ENCODE peak calls at places on chromosomes 6 and 20, in seven cellular contexts. One of them, this sample, is unnamed.

GRCh38 chr20:3869839-3870634 is 19.1 kb upstream of the PANK2 start:
- DNase-seq in left lung: no peak
- DNase-seq in lower leg skin: no peak
- DNase-seq in body of pancreas: no peak
- DNase-seq in right lobe of liver: no peak
- DNase-seq in Peyer's patch: no peak
- DNase-seq in osteocyte: no peak
- DNase-seq in this sample: no peak

GRCh38 chr6:14682821-14683220 is 563.0 kb upstream of the JARID2 start:
- DNase-seq in left lung: no peak
- DNase-seq in lower leg skin: no peak
- DNase-seq in body of pancreas: no peak
- DNase-seq in right lobe of liver: no peak
- DNase-seq in Peyer's patch: no peak
- DNase-seq in osteocyte: no peak
- DNase-seq in this sample: no peak

GRCh38 chr20:63966172-63966943 is 3.4 kb downstream of the ZNF512B start:
- DNase-seq in left lung: peak
- DNase-seq in lower leg skin: no peak
- DNase-seq in body of pancreas: no peak
- DNase-seq in right lobe of liver: peak
- DNase-seq in Peyer's patch: no peak
- DNase-seq in osteocyte: no peak
- DNase-seq in this sample: no peak

GRCh38 chr20:47318596-47319516 is 37.6 kb downstream of the ZMYND8 start:
- DNase-seq in left lung: peak
- DNase-seq in lower leg skin: peak
- DNase-seq in body of pancreas: peak
- DNase-seq in right lobe of liver: peak
- DNase-seq in Peyer's patch: peak
- DNase-seq in osteocyte: no peak
- DNase-seq in this sample: no peak

GRCh38 chr6:153947817-153948447 is 91.1 kb upstream of the OPRM1 start:
- DNase-seq in left lung: no peak
- DNase-seq in lower leg skin: no peak
- DNase-seq in body of pancreas: peak
- DNase-seq in right lobe of liver: no peak
- DNase-seq in Peyer's patch: peak
- DNase-seq in osteocyte: no peak
- DNase-seq in this sample: no peak

GRCh38 chr6:168292911-168293310 is 26.7 kb downstream of the DACT2 start:
- DNase-seq in left lung: no peak
- DNase-seq in lower leg skin: no peak
- DNase-seq in body of pancreas: no peak
- DNase-seq in right lobe of liver: no peak
- DNase-seq in Peyer's patch: no peak
- DNase-seq in osteocyte: no peak
- DNase-seq in this sample: no peak

GRCh38 chr6:132132420-132132819 is 181.2 kb upstream of the CCN2 start:
- DNase-seq in left lung: no peak
- DNase-seq in lower leg skin: no peak
- DNase-seq in body of pancreas: no peak
- DNase-seq in right lobe of liver: no peak
- DNase-seq in Peyer's patch: no peak
- DNase-seq in osteocyte: no peak
- DNase-seq in this sample: no peak

GRCh38 chr20:10673176-10673830 is 496 bp downstream of the JAG1 start:
- DNase-seq in left lung: peak
- DNase-seq in lower leg skin: no peak
- DNase-seq in body of pancreas: peak
- DNase-seq in right lobe of liver: peak
- DNase-seq in Peyer's patch: peak
- DNase-seq in osteocyte: peak
- DNase-seq in this sample: peak

GRCh38 chr20:49276895-49277785 is 717 bp downstream of the ZNFX1 start:
- DNase-seq in left lung: peak
- DNase-seq in lower leg skin: peak
- DNase-seq in body of pancreas: peak
- DNase-seq in right lobe of liver: peak
- DNase-seq in Peyer's patch: peak
- DNase-seq in osteocyte: no peak
- DNase-seq in this sample: peak

GRCh38 chr6:19691465-19692167 is 145.6 kb upstream of the ID4 start:
- DNase-seq in left lung: peak
- DNase-seq in lower leg skin: no peak
- DNase-seq in body of pancreas: peak
- DNase-seq in right lobe of liver: no peak
- DNase-seq in Peyer's patch: no peak
- DNase-seq in osteocyte: no peak
- DNase-seq in this sample: no peak

GRCh38 chr6:7086488-7086887 is 21.3 kb upstream of the RREB1 start:
- DNase-seq in left lung: no peak
- DNase-seq in lower leg skin: peak
- DNase-seq in body of pancreas: peak
- DNase-seq in right lobe of liver: peak
- DNase-seq in Peyer's patch: peak
- DNase-seq in osteocyte: no peak
- DNase-seq in this sample: peak

GRCh38 chr6:154058963-154059680 is 20.1 kb downstream of the OPRM1 start:
- DNase-seq in left lung: no peak
- DNase-seq in lower leg skin: no peak
- DNase-seq in body of pancreas: no peak
- DNase-seq in right lobe of liver: no peak
- DNase-seq in Peyer's patch: no peak
- DNase-seq in osteocyte: no peak
- DNase-seq in this sample: no peak

GRCh38 chr6:53437557-53438202 is 88.9 kb upstream of the ELOVL5 start:
- DNase-seq in left lung: no peak
- DNase-seq in lower leg skin: peak
- DNase-seq in body of pancreas: peak
- DNase-seq in right lobe of liver: no peak
- DNase-seq in Peyer's patch: peak
- DNase-seq in osteocyte: no peak
- DNase-seq in this sample: no peak

GRCh38 chr6:125406771-125407170 is 105.0 kb upstream of the HDDC2 start:
- DNase-seq in left lung: no peak
- DNase-seq in lower leg skin: no peak
- DNase-seq in body of pancreas: no peak
- DNase-seq in right lobe of liver: no peak
- DNase-seq in Peyer's patch: no peak
- DNase-seq in osteocyte: no peak
- DNase-seq in this sample: no peak

GRCh38 chr20:8661229-8662023 is 407.5 kb upstream of the PLCB4 start:
- DNase-seq in left lung: no peak
- DNase-seq in lower leg skin: no peak
- DNase-seq in body of pancreas: no peak
- DNase-seq in right lobe of liver: no peak
- DNase-seq in Peyer's patch: no peak
- DNase-seq in osteocyte: no peak
- DNase-seq in this sample: no peak

GRCh38 chr6:44855562-44856494 is 468.3 kb downstream of the CDC5L start:
- DNase-seq in left lung: no peak
- DNase-seq in lower leg skin: no peak
- DNase-seq in body of pancreas: no peak
- DNase-seq in right lobe of liver: no peak
- DNase-seq in Peyer's patch: no peak
- DNase-seq in osteocyte: no peak
- DNase-seq in this sample: no peak

GRCh38 chr6:45661667-45662066 is 283.9 kb upstream of the SUPT3H start:
- DNase-seq in left lung: no peak
- DNase-seq in lower leg skin: no peak
- DNase-seq in body of pancreas: no peak
- DNase-seq in right lobe of liver: no peak
- DNase-seq in Peyer's patch: no peak
- DNase-seq in osteocyte: no peak
- DNase-seq in this sample: no peak

GRCh38 chr6:95431637-95432228 is 145.6 kb upstream of the MANEA start:
- DNase-seq in left lung: no peak
- DNase-seq in lower leg skin: peak
- DNase-seq in body of pancreas: peak
- DNase-seq in right lobe of liver: no peak
- DNase-seq in Peyer's patch: peak
- DNase-seq in osteocyte: no peak
- DNase-seq in this sample: no peak

GRCh38 chr6:46144270-46144669 is 14.5 kb downstream of the ENPP4 start:
- DNase-seq in left lung: no peak
- DNase-seq in lower leg skin: no peak
- DNase-seq in body of pancreas: no peak
- DNase-seq in right lobe of liver: no peak
- DNase-seq in Peyer's patch: no peak
- DNase-seq in osteocyte: no peak
- DNase-seq in this sample: no peak

GRCh38 chr20:22520381-22520780 is 64.0 kb downstream of the FOXA2 start:
- DNase-seq in left lung: no peak
- DNase-seq in lower leg skin: no peak
- DNase-seq in body of pancreas: no peak
- DNase-seq in right lobe of liver: no peak
- DNase-seq in Peyer's patch: no peak
- DNase-seq in osteocyte: no peak
- DNase-seq in this sample: no peak

GRCh38 chr20:4913147-4913546 is 88.2 kb downstream of the SLC23A2 start:
- DNase-seq in left lung: no peak
- DNase-seq in lower leg skin: no peak
- DNase-seq in body of pancreas: no peak
- DNase-seq in right lobe of liver: no peak
- DNase-seq in Peyer's patch: no peak
- DNase-seq in osteocyte: no peak
- DNase-seq in this sample: no peak

GRCh38 chr20:58701431-58702160 is 9.0 kb downstream of the NPEPL1 start:
- DNase-seq in left lung: peak
- DNase-seq in lower leg skin: no peak
- DNase-seq in body of pancreas: no peak
- DNase-seq in right lobe of liver: no peak
- DNase-seq in Peyer's patch: peak
- DNase-seq in osteocyte: peak
- DNase-seq in this sample: peak

GRCh38 chr6:152233547-152234320 is 403.4 kb downstream of the SYNE1 start:
- DNase-seq in left lung: no peak
- DNase-seq in lower leg skin: no peak
- DNase-seq in body of pancreas: no peak
- DNase-seq in right lobe of liver: no peak
- DNase-seq in Peyer's patch: no peak
- DNase-seq in osteocyte: no peak
- DNase-seq in this sample: no peak

GRCh38 chr6:168501561-168501960 is 60.6 kb downstream of the SMOC2 start:
- DNase-seq in left lung: no peak
- DNase-seq in lower leg skin: no peak
- DNase-seq in body of pancreas: no peak
- DNase-seq in right lobe of liver: no peak
- DNase-seq in Peyer's patch: no peak
- DNase-seq in osteocyte: no peak
- DNase-seq in this sample: no peak

GRCh38 chr20:931401-931800 is 15.3 kb upstream of the ANGPT4 start:
- DNase-seq in left lung: no peak
- DNase-seq in lower leg skin: no peak
- DNase-seq in body of pancreas: no peak
- DNase-seq in right lobe of liver: no peak
- DNase-seq in Peyer's patch: no peak
- DNase-seq in osteocyte: no peak
- DNase-seq in this sample: no peak

GRCh38 chr20:933024-933423 is 16.9 kb upstream of the ANGPT4 start:
- DNase-seq in left lung: no peak
- DNase-seq in lower leg skin: no peak
- DNase-seq in body of pancreas: no peak
- DNase-seq in right lobe of liver: no peak
- DNase-seq in Peyer's patch: peak
- DNase-seq in osteocyte: no peak
- DNase-seq in this sample: no peak

GRCh38 chr20:939606-940005 is 23.5 kb upstream of the ANGPT4 start:
- DNase-seq in left lung: no peak
- DNase-seq in lower leg skin: no peak
- DNase-seq in body of pancreas: no peak
- DNase-seq in right lobe of liver: no peak
- DNase-seq in Peyer's patch: peak
- DNase-seq in osteocyte: no peak
- DNase-seq in this sample: no peak

GRCh38 chr20:934186-934840 is 18.2 kb upstream of the ANGPT4 start:
- DNase-seq in left lung: no peak
- DNase-seq in lower leg skin: no peak
- DNase-seq in body of pancreas: no peak
- DNase-seq in right lobe of liver: no peak
- DNase-seq in Peyer's patch: peak
- DNase-seq in osteocyte: no peak
- DNase-seq in this sample: no peak
- TF ChIP-seq CTCF in left lung: no peak
- TF ChIP-seq CTCF in lower leg skin: no peak
- TF ChIP-seq CTCF in body of pancreas: no peak
- TF ChIP-seq CTCF in right lobe of liver: no peak
- TF ChIP-seq CTCF in Peyer's patch: no peak
- TF ChIP-seq CTCF in osteocyte: no peak
- TF ChIP-seq CTCF in this sample: no peak

DNA sequence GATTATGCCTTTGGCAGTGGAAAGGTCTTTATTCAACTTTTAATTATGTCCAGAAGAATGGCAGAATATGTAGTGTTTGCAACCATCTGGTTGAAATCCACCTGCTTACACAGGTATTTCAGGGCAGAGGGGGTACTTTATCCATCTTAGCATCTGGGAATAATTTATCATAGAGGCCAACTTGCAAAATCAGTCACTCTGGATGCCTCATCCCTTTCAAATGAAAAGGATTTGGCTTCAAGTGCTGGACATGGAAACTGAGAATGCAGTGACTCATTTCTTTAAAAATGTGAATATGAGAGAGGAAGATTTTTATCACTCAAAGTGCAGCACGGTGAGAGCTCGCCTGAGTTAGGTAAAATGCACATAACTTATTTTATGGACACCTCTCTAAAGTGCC is 758.3 kb downstream of the KIF16B start:
- DNase-seq in left lung: no peak
- DNase-seq in lower leg skin: no peak
- DNase-seq in body of pancreas: no peak
- DNase-seq in right lobe of liver: no peak
- DNase-seq in Peyer's patch: no peak
- DNase-seq in osteocyte: no peak
- DNase-seq in this sample: no peak
- TF ChIP-seq CTCF in left lung: no peak
- TF ChIP-seq CTCF in lower leg skin: no peak
- TF ChIP-seq CTCF in body of pancreas: no peak
- TF ChIP-seq CTCF in right lobe of liver: no peak
- TF ChIP-seq CTCF in Peyer's patch: no peak
- TF ChIP-seq CTCF in osteocyte: no peak
- TF ChIP-seq CTCF in this sample: no peak

GRCh38 chr20:37417857-37418501 is 72.0 kb downstream of the SRC start:
- DNase-seq in left lung: peak
- DNase-seq in lower leg skin: no peak
- DNase-seq in body of pancreas: no peak
- DNase-seq in right lobe of liver: no peak
- DNase-seq in Peyer's patch: no peak
- DNase-seq in osteocyte: no peak
- DNase-seq in this sample: no peak
- TF ChIP-seq CTCF in left lung: no peak
- TF ChIP-seq CTCF in lower leg skin: no peak
- TF ChIP-seq CTCF in body of pancreas: no peak
- TF ChIP-seq CTCF in right lobe of liver: no peak
- TF ChIP-seq CTCF in Peyer's patch: no peak
- TF ChIP-seq CTCF in osteocyte: no peak
- TF ChIP-seq CTCF in this sample: no peak

GRCh38 chr6:37441651-37442050 is 8.6 kb downstream of the CMTR1 start:
- DNase-seq in left lung: no peak
- DNase-seq in lower leg skin: no peak
- DNase-seq in body of pancreas: no peak
- DNase-seq in right lobe of liver: no peak
- DNase-seq in Peyer's patch: no peak
- DNase-seq in osteocyte: no peak
- DNase-seq in this sample: no peak

GRCh38 chr6:37438912-37439311 is 5.9 kb downstream of the CMTR1 start:
- DNase-seq in left lung: no peak
- DNase-seq in lower leg skin: no peak
- DNase-seq in body of pancreas: no peak
- DNase-seq in right lobe of liver: no peak
- DNase-seq in Peyer's patch: no peak
- DNase-seq in osteocyte: no peak
- DNase-seq in this sample: no peak

GRCh38 chr6:37442416-37443218 is 9.6 kb downstream of the CMTR1 start:
- DNase-seq in left lung: no peak
- DNase-seq in lower leg skin: no peak
- DNase-seq in body of pancreas: no peak
- DNase-seq in right lobe of liver: no peak
- DNase-seq in Peyer's patch: no peak
- DNase-seq in osteocyte: no peak
- DNase-seq in this sample: no peak
- TF ChIP-seq CTCF in left lung: no peak
- TF ChIP-seq CTCF in lower leg skin: no peak
- TF ChIP-seq CTCF in body of pancreas: no peak
- TF ChIP-seq CTCF in right lobe of liver: no peak
- TF ChIP-seq CTCF in Peyer's patch: no peak
- TF ChIP-seq CTCF in osteocyte: no peak
- TF ChIP-seq CTCF in this sample: no peak

This sample was measured in activated B cell treated with CpG ODN at 0.5 μM for 24 hours.